ENCODE peak calls at places on chromosomes 6 and 20, in seven cellular contexts. Z is stimulated activated CD4-positive, alpha-beta T cell treated with anti-CD3 and anti-CD28 coated beads, TNF-alpha, amount 100 ng/mL, for 48 hours; O is posterior vena cava; V is activated naive CD4-positive, alpha-beta T cell treated with anti-CD3 and anti-CD28 coated beads, Interleukin-2, amount 10 ng/mL, durations not matched to agents 7 days and 5 days; K is left cardiac atrium; E is iris pigment epithelial cell; G is epithelial cell of esophagus. N is an unnamed sample.

GRCh38 chr6:35359744-35360348 is 17.5 kb downstream of the PPARD start:
- DNase-seq in Z (no peak), O (no peak), V (no peak), K (peak; percentile 37), E (peak; percentile 90), G (peak; percentile 67), N (peak; percentile 95)

GRCh38 chr20:8151371-8151770 is 19.3 kb downstream of the PLCB1 start:
- DNase-seq in Z (no peak), O (no peak), V (no peak), K (no peak), E (no peak), G (peak; percentile 9), N (no peak)

GRCh38 chr6:2862712-2863174 is 21.1 kb upstream of the SERPINB1 start:
- DNase-seq in Z (no peak), O (no peak), V (no peak), K (no peak), E (no peak), G (no peak), N (no peak)

GRCh38 chr6:27280064-27280539 is 32.0 kb downstream of the POM121L2 start:
- DNase-seq in Z (no peak), O (no peak), V (no peak), K (no peak), E (peak; percentile 59), G (peak; percentile 63), N (peak; percentile 58)

GRCh38 chr6:147756000-147756399 is 247.5 kb downstream of the SAMD5 start:
- DNase-seq in Z (no peak), O (no peak), V (no peak), K (no peak), E (no peak), G (no peak), N (no peak)

GRCh38 chr6:25061289-25061945 is 125.7 kb upstream of the RIPOR2 start:
- DNase-seq in Z (no peak), O (no peak), V (no peak), K (no peak), E (peak; percentile 25), G (no peak), N (peak; percentile 78)

GRCh38 chr20:9930142-9930541 is 91.3 kb upstream of the PAK5 start:
- DNase-seq in Z (no peak), O (no peak), V (no peak), K (no peak), E (no peak), G (peak; percentile 58), N (no peak)

GRCh38 chr20:45801851-45802250 is 10.1 kb downstream of the DNTTIP1 start:
- DNase-seq in Z (no peak), O (no peak), V (no peak), K (no peak), E (no peak), G (no peak), N (no peak)

GRCh38 chr6:136344420-136344819 is 54.8 kb upstream of the BCLAF1 start:
- DNase-seq in Z (no peak), O (no peak), V (no peak), K (no peak), E (peak; percentile 84), G (no peak), N (peak; percentile 69)

GRCh38 chr20:64119301-64119680 is 11.9 kb upstream of the NPBWR2 start:
- DNase-seq in Z (no peak), O (no peak), V (peak; percentile 19), K (no peak), E (no peak), G (no peak), N (no peak)

GRCh38 chr6:124002377-124003081 is 198.9 kb downstream of the NKAIN2 start:
- DNase-seq in Z (no peak), O (no peak), V (no peak), K (no peak), E (peak; percentile 15), G (peak; percentile 6), N (no peak)

GRCh38 chr6:158853072-158853871 is 34.1 kb upstream of the EZR start:
- DNase-seq in Z (peak; percentile 71), O (no peak), V (peak; percentile 94), K (peak; percentile 80), E (peak; percentile 95), G (peak; percentile 100), N (peak; percentile 93)

GRCh38 chr6:90687751-90688380 is 101.0 kb upstream of the MAP3K7 start:
- DNase-seq in Z (no peak), O (no peak), V (no peak), K (no peak), E (no peak), G (no peak), N (no peak)

GRCh38 chr20:51131806-51132205 is 108.9 kb upstream of the KCNG1 start:
- DNase-seq in Z (no peak), O (no peak), V (no peak), K (no peak), E (no peak), G (no peak), N (no peak)

GRCh38 chr6:158972241-158973233 is 27.5 kb downstream of the RSPH3 start:
- DNase-seq in Z (no peak), O (no peak), V (no peak), K (no peak), E (peak; percentile 57), G (peak; percentile 65), N (peak; percentile 66)

GRCh38 chr20:61600061-61600460 is 348.0 kb downstream of the CDH4 start:
- DNase-seq in Z (no peak), O (no peak), V (no peak), K (no peak), E (no peak), G (no peak), N (no peak)

GRCh38 chr6:36973647-36974046 is 12.3 kb downstream of the MTCH1 start:
- DNase-seq in Z (no peak), O (no peak), V (no peak), K (no peak), E (no peak), G (no peak), N (no peak)

N was measured in EH.